ENCODE peak calls at places on chromosomes 2 and 18, in seven cellular contexts. Q is upper lobe of left lung, U is stomach, J is HCT116, V is transverse colon, R is K562, N is SK-N-MC. B is an unnamed sample.

GRCh38 chr2:14350856-14351255 is 281.7 kb upstream of the LRATD1 start:
- DNase-seq in Q (no peak), U (no peak), J (no peak), V (no peak), R (no peak), N (no peak), B (no peak)

GRCh38 chr2:47653909-47654789 is 128.8 kb upstream of the MSH6 start:
- DNase-seq in Q (no peak), U (no peak), J (no peak), V (peak), R (peak), N (no peak), B (no peak)

GRCh38 chr2:173749315-173749714 is 215.9 kb downstream of the SP3 start:
- DNase-seq in Q (no peak), U (no peak), J (peak), V (no peak), R (no peak), N (no peak), B (no peak)

GRCh38 chr2:235287369-235287722 is 206.5 kb upstream of the AGAP1 start:
- DNase-seq in Q (no peak), U (no peak), J (no peak), V (no peak), R (no peak), N (no peak), B (no peak)

GRCh38 chr2:177889812-177890460 is 182.6 kb downstream of the PDE11A start:
- DNase-seq in Q (no peak), U (no peak), J (no peak), V (no peak), R (no peak), N (no peak), B (no peak)

GRCh38 chr2:33529771-33530481 is 53.5 kb downstream of the RASGRP3 start:
- DNase-seq in Q (no peak), U (no peak), J (no peak), V (no peak), R (peak), N (no peak), B (no peak)

GRCh38 chr2:232872826-232873225 is 2.8 kb downstream of the SNORC start:
- DNase-seq in Q (peak), U (no peak), J (no peak), V (no peak), R (no peak), N (no peak), B (peak)

GRCh38 chr2:217105733-217106649 is 246.1 kb upstream of the TNP1 start:
- DNase-seq in Q (no peak), U (no peak), J (peak), V (no peak), R (peak), N (no peak), B (no peak)

GRCh38 chr2:2324119-2324518 is 7.0 kb downstream of the MYT1L start:
- DNase-seq in Q (no peak), U (no peak), J (no peak), V (no peak), R (no peak), N (no peak), B (no peak)

GRCh38 chr18:40937386-40937785 is 1017.6 kb upstream of the PIK3C3 start:
- DNase-seq in Q (no peak), U (no peak), J (no peak), V (no peak), R (no peak), N (no peak), B (no peak)

GRCh38 chr18:57052173-57052572 is 94.7 kb upstream of the BOD1L2 start:
- DNase-seq in Q (no peak), U (no peak), J (no peak), V (no peak), R (no peak), N (no peak), B (no peak)

GRCh38 chr2:129070663-129071062 is 752.0 kb upstream of the HS6ST1 start:
- DNase-seq in Q (no peak), U (no peak), J (no peak), V (no peak), R (no peak), N (no peak), B (no peak)

GRCh38 chr2:119431155-119431975 is at the start of gene TMEM37:
- DNase-seq in Q (peak), U (peak), J (peak), V (peak), R (peak), N (peak), B (no peak)
- H3K27ac ChIP-seq in Q (peak), U (peak), J (peak), V (peak), R (peak), N (peak), B (peak)

GRCh38 chr2:20223345-20224190 is 1.4 kb downstream of the SDC1 start:
- DNase-seq in Q (peak), U (peak), J (no peak), V (no peak), R (no peak), N (no peak), B (peak)
- TF ChIP-seq POLR2AphosphoS5 in Q (no peak), U (no peak), J (peak), V (no peak), R (no peak), N (no peak), B (no peak)

GRCh38 chr2:96150007-96150406 is 4.8 kb upstream of the DUSP2 start:
- DNase-seq in Q (peak), U (no peak), J (no peak), V (no peak), R (no peak), N (no peak), B (no peak)

GRCh38 chr2:96147593-96148201 is 2.5 kb upstream of the DUSP2 start:
- DNase-seq in Q (no peak), U (no peak), J (no peak), V (peak), R (no peak), N (no peak), B (no peak)

GRCh38 chr2:96146881-96147592 is 1.8 kb upstream of the DUSP2 start:
- DNase-seq in Q (no peak), U (no peak), J (no peak), V (peak), R (no peak), N (no peak), B (no peak)

GRCh38 chr2:96146151-96146880 is 1.1 kb upstream of the DUSP2 start:
- DNase-seq in Q (peak), U (peak), J (no peak), V (peak), R (peak), N (no peak), B (peak)

DNA sequence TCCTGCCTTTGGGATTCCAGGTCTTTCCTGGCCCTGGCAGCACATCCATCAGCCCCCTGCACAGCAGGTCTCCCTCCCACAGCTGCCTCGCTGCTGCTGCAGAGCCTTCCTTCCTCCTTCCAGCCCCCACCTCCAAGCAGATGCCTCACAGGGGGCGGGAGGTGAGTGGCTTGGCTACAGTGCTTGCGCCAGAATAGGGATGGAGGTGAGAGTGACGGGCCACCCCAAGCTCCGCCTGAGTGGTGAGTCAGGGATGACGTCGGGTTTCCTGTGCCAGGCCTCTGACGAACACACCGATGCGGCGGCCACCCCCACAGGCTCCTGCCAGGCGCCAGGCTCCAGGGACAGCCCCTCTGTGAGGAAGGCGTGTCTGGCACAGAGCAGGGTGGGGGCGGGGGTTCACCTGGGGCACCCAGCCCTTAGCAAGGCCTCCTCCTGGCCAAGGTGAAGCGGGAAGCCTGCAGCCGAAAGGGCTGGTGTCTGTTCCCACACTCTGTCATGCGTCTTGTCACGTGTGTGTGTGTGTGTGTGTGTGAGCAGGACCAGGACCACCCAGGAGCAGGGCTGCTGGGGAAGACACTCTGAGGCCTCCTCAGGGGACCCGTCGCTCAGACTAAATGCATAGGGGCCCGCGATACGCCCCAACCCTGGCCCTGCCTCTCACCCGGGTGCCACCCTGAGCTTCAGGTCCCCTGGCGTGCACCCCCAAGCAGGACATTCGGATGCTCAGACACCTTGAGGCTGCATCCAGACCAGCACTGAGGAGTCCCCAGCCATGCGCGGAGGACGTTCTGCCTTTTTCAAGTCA is 3.4 kb upstream of the DUSP2 start:
- DNase-seq in Q (peak), U (peak), J (peak), V (peak), R (peak), N (no peak), B (peak)
- H3K4me3 ChIP-seq in Q (no peak), U (no peak), J (peak), V (no peak), R (no peak), N (no peak), B (peak)

GRCh38 chr18:58208207-58208944 is 164.3 kb downstream of the NEDD4L start:
- DNase-seq in Q (no peak), U (no peak), J (no peak), V (no peak), R (no peak), N (no peak), B (no peak)
- H3K27ac ChIP-seq in Q (peak), U (peak), J (peak), V (peak), R (peak), N (no peak), B (no peak)

DNA sequence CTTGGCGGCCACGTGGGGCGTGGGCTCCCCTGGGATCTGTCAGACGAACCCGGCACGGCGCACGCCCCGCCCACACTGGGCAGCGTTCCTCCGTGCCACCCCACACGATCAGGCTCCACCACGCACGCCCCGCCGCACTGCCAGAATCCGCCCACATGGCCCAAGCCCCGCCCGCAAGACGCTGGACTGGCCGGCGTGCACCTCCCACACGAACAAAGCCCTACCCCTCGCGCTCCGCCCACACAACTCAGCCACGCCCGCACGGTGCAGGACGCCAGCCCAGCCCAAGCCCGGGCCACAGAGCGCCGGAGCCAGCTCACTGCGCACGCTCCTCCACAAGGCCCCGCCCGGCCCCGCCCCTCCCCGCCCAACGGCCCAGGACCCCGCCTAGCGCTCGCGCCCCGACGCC is 555 bp downstream of the TMEM18 start:
- DNase-seq in Q (peak), U (peak), J (peak), V (peak), R (peak), N (peak), B (peak)
- TF ChIP-seq POLR2AphosphoS5 in Q (peak), U (peak), J (peak), V (peak), R (no peak), N (no peak), B (no peak)

DNA sequence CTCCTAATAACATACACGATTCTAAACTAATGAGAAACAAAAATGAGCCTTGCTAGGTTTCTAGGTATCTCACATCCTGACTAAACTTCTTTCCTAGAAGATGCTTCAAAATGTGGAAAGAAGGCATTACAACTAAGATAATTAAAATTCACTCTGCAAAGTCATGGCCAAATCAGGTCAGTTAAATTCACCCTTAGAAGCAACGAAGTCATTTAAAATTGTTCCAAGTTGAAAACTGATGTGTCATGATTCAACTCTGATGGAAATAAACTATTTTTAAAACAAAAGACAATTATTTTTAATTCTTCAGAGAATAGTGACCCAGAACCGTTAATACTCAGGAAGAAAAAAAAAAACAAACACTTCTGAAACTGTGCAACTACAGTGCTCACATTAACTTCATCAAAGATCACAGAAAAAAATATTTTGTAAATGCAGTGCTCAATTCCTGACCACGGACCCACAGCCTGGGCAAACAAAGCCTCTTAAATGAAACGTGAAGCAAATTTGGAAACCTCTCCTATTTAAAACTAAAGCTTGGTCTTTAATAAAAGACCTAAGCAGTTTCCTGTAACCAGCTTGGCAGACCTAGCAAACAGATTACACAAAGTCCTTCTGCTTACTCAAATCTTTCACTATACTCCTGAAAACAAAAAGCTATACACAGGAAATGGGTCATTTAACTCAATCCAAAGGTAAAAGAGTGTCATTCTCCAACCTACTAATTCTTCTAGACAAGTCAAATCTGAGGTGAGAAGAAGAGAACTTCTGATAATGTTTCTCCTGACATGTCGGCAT is 39.0 kb downstream of the CHN1 start:
- DNase-seq in Q (no peak), U (no peak), J (no peak), V (no peak), R (no peak), N (no peak), B (no peak)
- H3K4me3 ChIP-seq in Q (no peak), U (no peak), J (no peak), V (no peak), R (no peak), N (peak), B (no peak)

B was measured in breast epithelium.